ENCODE peak calls at places on chromosome 16, in ten cellular contexts. K, N, Y, L, I, B, D, P, G and C are unnamed samples.

GRCh38 chr16:81315271-81316175 is 761 bp downstream of the GAN start:
- DNase-seq in K (peak; percentile 45), N (peak; percentile 15), Y (peak; percentile 44), L (peak; percentile 62), I (peak; percentile 51), B (peak; percentile 54), D (peak; percentile 25), P (peak; percentile 14), G (peak; percentile 19), C (peak; percentile 54)

GRCh38 chr16:25126820-25127232 is 15.3 kb downstream of the LCMT1 start:
- DNase-seq in K (no peak), N (no peak), Y (peak; percentile 77), L (peak; percentile 93), I (peak; percentile 68), B (peak; percentile 58), D (peak; percentile 60), P (no peak), G (peak; percentile 15), C (no peak)

GRCh38 chr16:8867483-8868271 is 1.1 kb downstream of the CARHSP1 start:
- DNase-seq in K (peak; percentile 62), N (no peak), Y (no peak), L (no peak), I (peak; percentile 54), B (peak; percentile 68), D (no peak), P (peak; percentile 64), G (peak; percentile 31), C (no peak)

GRCh38 chr16:3158498-3159314 is 23.9 kb downstream of the ZNF213 start:
- DNase-seq in K (peak; percentile 83), N (peak; percentile 93), Y (peak; percentile 99), L (peak; percentile 93), I (peak; percentile 91), B (peak; percentile 93), D (peak; percentile 95), P (peak; percentile 80), G (peak; percentile 74), C (peak; percentile 89)

GRCh38 chr16:72051818-72052217 is 2.5 kb upstream of the HP start:
- DNase-seq in K (no peak), N (no peak), Y (no peak), L (no peak), I (no peak), B (no peak), D (no peak), P (no peak), G (peak; percentile 71), C (no peak)

GRCh38 chr16:56370836-56371235 is 54.5 kb downstream of the AMFR start:
- DNase-seq in K (no peak), N (no peak), Y (no peak), L (no peak), I (no peak), B (peak; percentile 66), D (no peak), P (no peak), G (no peak), C (no peak)

GRCh38 chr16:82055117-82055516 is 20.1 kb downstream of the HSD17B2 start:
- DNase-seq in K (no peak), N (no peak), Y (no peak), L (no peak), I (no peak), B (no peak), D (no peak), P (no peak), G (no peak), C (no peak)

GRCh38 chr16:2963611-2964415 is at the start of gene KREMEN2:
- DNase-seq in K (peak; percentile 79), N (no peak), Y (peak; percentile 91), L (peak; percentile 51), I (no peak), B (no peak), D (peak; percentile 82), P (no peak), G (peak; percentile 26), C (no peak)

GRCh38 chr16:22191089-22191965 is 14.8 kb upstream of the EEF2K start:
- DNase-seq in K (peak; percentile 98), N (peak; percentile 99), Y (peak; percentile 94), L (peak; percentile 97), I (peak; percentile 99), B (peak; percentile 99), D (peak; percentile 91), P (peak; percentile 100), G (peak; percentile 98), C (peak; percentile 99)

GRCh38 chr16:22190169-22191088 is 15.6 kb upstream of the EEF2K start:
- DNase-seq in K (peak; percentile 99), N (peak; percentile 98), Y (peak; percentile 94), L (peak; percentile 99), I (peak; percentile 100), B (peak; percentile 100), D (peak; percentile 81), P (peak; percentile 100), G (peak; percentile 99), C (peak; percentile 100)

GRCh38 chr16:22188267-22188594 is 17.8 kb upstream of the EEF2K start:
- DNase-seq in K (no peak), N (no peak), Y (no peak), L (no peak), I (no peak), B (no peak), D (no peak), P (no peak), G (no peak), C (no peak)

GRCh38 chr16:22188595-22189442 is 17.3 kb upstream of the EEF2K start:
- DNase-seq in K (peak; percentile 87), N (peak; percentile 60), Y (peak; percentile 69), L (peak; percentile 89), I (peak; percentile 74), B (peak; percentile 82), D (peak; percentile 75), P (peak; percentile 67), G (peak; percentile 74), C (peak; percentile 86)

DNA sequence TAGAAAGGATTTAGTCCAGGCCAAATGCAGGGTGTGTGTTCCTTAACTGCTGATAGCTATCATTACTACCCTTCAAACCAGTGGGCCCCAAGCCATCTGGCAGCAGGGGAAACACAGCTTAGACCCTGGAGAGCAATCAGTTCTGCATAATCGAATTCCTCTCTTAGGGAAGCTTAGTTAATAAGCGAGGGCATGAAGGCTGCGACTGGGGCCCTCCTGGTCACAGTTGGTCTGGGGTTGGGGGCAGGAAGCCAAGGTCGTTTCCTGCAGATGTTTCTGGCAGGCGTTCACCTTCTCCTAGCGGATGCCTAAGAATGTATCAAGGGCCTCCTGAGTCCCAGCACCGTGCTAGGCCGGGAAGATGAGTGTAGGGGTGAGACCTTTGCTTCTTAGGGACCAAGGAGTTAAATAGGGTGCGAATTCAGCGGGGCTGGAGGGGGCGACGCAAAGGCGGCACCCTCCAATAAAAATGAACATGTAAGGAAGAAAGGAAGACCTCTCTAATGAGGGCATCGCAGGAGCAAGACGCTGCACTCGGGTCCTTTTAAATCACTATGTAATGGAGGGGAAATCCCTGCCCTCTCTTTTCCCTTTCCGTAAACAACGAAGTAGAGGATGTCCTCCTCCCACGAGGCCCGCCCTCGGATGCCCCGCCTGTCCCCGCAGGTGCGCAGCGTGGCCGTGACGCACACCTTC is 16.5 kb upstream of the EEF2K start:
- DNase-seq in K (no peak), N (peak; percentile 92), Y (no peak), L (peak; percentile 70), I (no peak), B (peak; percentile 77), D (no peak), P (peak; percentile 55), G (no peak), C (peak; percentile 88)
- H3K27ac ChIP-seq in K (no peak overlapping the region), N (peak overlapping the region; percentile 99), Y (peak overlapping the region; percentile 89), L (peak overlapping the region; percentile 54), I (peak overlapping the region; percentile 93), B (peak overlapping the region; percentile 98), D (peak overlapping the region; percentile 77), P (peak overlapping the region; percentile 99), G (peak overlapping the region; percentile 18), C (peak overlapping the region; percentile 96)

GRCh38 chr16:68288252-68288650 is 22.5 kb downstream of the SLC7A6OS start:
- DNase-seq in K (no peak), N (no peak), Y (no peak), L (no peak), I (no peak), B (no peak), D (no peak), P (no peak), G (no peak), C (no peak)
- H3K27ac ChIP-seq in K (no peak overlapping the region), N (peak overlapping the region; percentile 73), Y (peak overlapping the region; percentile 65), L (no peak overlapping the region), I (peak overlapping the region; percentile 21), B (no peak overlapping the region), D (no peak overlapping the region), P (peak overlapping the region; percentile 88), G (no peak overlapping the region), C (no peak overlapping the region)

GRCh38 chr16:318628-319027 is 33.9 kb downstream of the AXIN1 start:
- DNase-seq in K (peak; percentile 75), N (no peak), Y (no peak), L (no peak), I (no peak), B (no peak), D (peak; percentile 33), P (no peak), G (no peak), C (no peak)

GRCh38 chr16:322476-323143 is 29.9 kb downstream of the AXIN1 start:
- DNase-seq in K (no peak), N (no peak), Y (no peak), L (no peak), I (no peak), B (no peak), D (no peak), P (no peak), G (no peak), C (no peak)

GRCh38 chr16:321532-321931 is 31.0 kb downstream of the AXIN1 start:
- DNase-seq in K (no peak), N (no peak), Y (no peak), L (no peak), I (no peak), B (no peak), D (no peak), P (no peak), G (no peak), C (no peak)

GRCh38 chr16:317583-317982 is 34.6 kb downstream of the PDIA2 start:
- DNase-seq in K (no peak), N (no peak), Y (no peak), L (no peak), I (no peak), B (no peak), D (no peak), P (no peak), G (no peak), C (no peak)

DNA sequence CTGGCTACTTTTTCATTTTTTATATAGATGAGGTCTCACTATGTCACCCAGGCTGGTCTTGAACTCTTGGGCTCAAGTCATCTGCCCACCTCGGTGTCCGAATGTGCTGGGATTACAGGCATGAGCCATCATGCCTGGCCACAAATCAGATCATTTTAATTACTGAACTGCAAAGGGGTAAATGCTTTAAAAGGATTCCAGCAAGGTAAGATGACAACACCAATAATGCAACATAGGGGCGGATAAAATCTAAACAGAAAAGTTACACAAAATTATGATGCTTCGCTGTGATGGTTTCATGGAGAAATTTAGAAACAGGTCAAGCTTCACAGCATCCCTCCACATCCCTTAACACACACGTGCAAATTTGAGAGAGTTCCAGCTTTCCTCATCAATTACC is 32.3 kb downstream of the AXIN1 start:
- DNase-seq in K (no peak), N (no peak), Y (no peak), L (no peak), I (no peak), B (no peak), D (no peak), P (no peak), G (no peak), C (no peak)
- H3K27ac ChIP-seq in K (no peak overlapping the region), N (no peak overlapping the region), Y (peak overlapping the region; percentile 31), L (no peak overlapping the region), I (no peak overlapping the region), B (no peak overlapping the region), D (no peak overlapping the region), P (no peak overlapping the region), G (no peak overlapping the region), C (no peak overlapping the region)

DNA sequence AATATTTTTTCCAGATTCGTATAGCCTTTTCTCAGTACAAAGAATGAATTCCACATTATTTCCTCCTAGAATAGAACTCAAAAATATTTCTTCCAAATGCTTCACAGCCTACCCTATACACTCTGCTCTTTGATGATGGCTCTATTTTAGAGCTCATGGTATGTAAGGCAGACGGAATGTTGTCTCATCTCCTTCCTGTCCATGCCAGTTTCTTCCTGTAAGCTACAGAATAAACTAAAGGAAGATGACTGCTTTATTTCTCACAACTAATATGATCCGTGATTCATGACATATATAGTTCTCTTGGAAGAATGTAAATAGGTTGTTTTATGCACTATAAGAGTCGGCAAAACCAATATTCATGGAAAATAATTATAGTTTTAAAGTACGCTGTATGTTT is 723.1 kb downstream of the CDH11 start:
- DNase-seq in K (no peak), N (no peak), Y (no peak), L (no peak), I (no peak), B (no peak), D (no peak), P (no peak), G (no peak), C (no peak)
- H3K27ac ChIP-seq in K (no peak overlapping the region), N (no peak overlapping the region), Y (no peak overlapping the region), L (no peak overlapping the region), I (no peak overlapping the region), B (no peak overlapping the region), D (no peak overlapping the region), P (no peak overlapping the region), G (no peak overlapping the region), C (no peak overlapping the region)